ENCODE peak calls at places on chromosomes 1 and 21, in four cellular contexts. B is upper lobe of right lung; T is activated T-cell treated with anti-CD3 and anti-CD28 coated beads, Interleukin-2, amount 50 U/mL, for 24 hours; C is activated naive CD4-positive, alpha-beta T cell treated with anti-CD3 and anti-CD28 coated beads for 36 hours. N is an unnamed sample.

GRCh38 chr1:238681021-238681420 is 705.3 kb upstream of the CHRM3 start:
- DNase-seq in B (no peak), T (no peak), C (no peak), N (no peak)

GRCh38 chr1:117367769-117368059 is 465 bp downstream of the MAN1A2 start:
- DNase-seq in B (no peak), T (no peak), C (peak), N (no peak)

GRCh38 chr1:114750780-114751179 is 7.0 kb downstream of the CSDE1 start:
- DNase-seq in B (no peak), T (no peak), C (no peak), N (no peak)

GRCh38 chr1:116769561-116769977 is 15.3 kb downstream of the CD2 start:
- DNase-seq in B (no peak), T (peak), C (peak), N (no peak)

GRCh38 chr21:34881421-34881820 is 167.7 kb downstream of the RUNX1 start:
- DNase-seq in B (no peak), T (no peak), C (no peak), N (no peak)

GRCh38 chr1:245558069-245558468 is 403.3 kb downstream of the KIF26B start:
- DNase-seq in B (no peak), T (no peak), C (no peak), N (no peak)

GRCh38 chr21:45183852-45184251 is 103.8 kb downstream of the POFUT2 start:
- DNase-seq in B (no peak), T (no peak), C (no peak), N (no peak)

GRCh38 chr21:43266534-43266933 is 97.7 kb downstream of the CRYAA start:
- DNase-seq in B (no peak), T (no peak), C (no peak), N (no peak)

GRCh38 chr1:119531606-119532323 is 24.8 kb downstream of the HSD3B1 start:
- DNase-seq in B (no peak), T (no peak), C (no peak), N (no peak)

GRCh38 chr1:219629481-219629880 is 16.6 kb upstream of the ZC3H11B start:
- DNase-seq in B (no peak), T (no peak), C (no peak), N (no peak)

GRCh38 chr21:14687277-14687642 is 141.1 kb upstream of the SAMSN1 start:
- DNase-seq in B (no peak), T (no peak), C (no peak), N (no peak)

GRCh38 chr21:30194701-30195299 is 21.1 kb downstream of the CLDN8 start:
- DNase-seq in B (no peak), T (no peak), C (peak), N (no peak)

GRCh38 chr21:41317458-41317857 is 857 bp downstream of the FAM3B start:
- DNase-seq in B (no peak), T (no peak), C (no peak), N (no peak)

GRCh38 chr1:179251675-179252074 is 22.2 kb upstream of the ABL2 start:
- DNase-seq in B (no peak), T (no peak), C (no peak), N (no peak)

GRCh38 chr1:204261746-204262505 is 48.1 kb upstream of the GOLT1A start:
- DNase-seq in B (no peak), T (no peak), C (no peak), N (no peak)

GRCh38 chr1:36125129-36125991 is at the start of gene COL8A2:
- DNase-seq in B (peak), T (no peak), C (no peak), N (no peak)

GRCh38 chr1:21672478-21673276 is 3.5 kb upstream of the RAP1GAP start:
- DNase-seq in B (no peak), T (no peak), C (no peak), N (no peak)

GRCh38 chr1:115873184-115873583 is 32.3 kb upstream of the NHLH2 start:
- DNase-seq in B (no peak), T (no peak), C (no peak), N (no peak)

GRCh38 chr21:42366292-42367010 is at the start of gene TFF1:
- DNase-seq in B (no peak), T (no peak), C (no peak), N (no peak)

GRCh38 chr1:97581614-97582051 is 339.2 kb downstream of the DPYD start:
- DNase-seq in B (no peak), T (no peak), C (no peak), N (no peak)

GRCh38 chr1:201282931-201283829 is at the start of gene PKP1:
- DNase-seq in B (peak), T (peak), C (peak), N (no peak)

GRCh38 chr21:26320541-26320940 is 150.0 kb upstream of the APP start:
- DNase-seq in B (no peak), T (no peak), C (no peak), N (no peak)

GRCh38 chr1:217769768-217770167 is 138.6 kb downstream of the SPATA17 start:
- DNase-seq in B (no peak), T (no peak), C (no peak), N (no peak)

GRCh38 chr1:6603851-6604558 is 1.3 kb upstream of the KLHL21 start:
- DNase-seq in B (peak), T (peak), C (no peak), N (no peak)